ENCODE peak calls at places on chromosome 22, in ten cellular contexts. T is stimulated activated CD8-positive, alpha-beta memory T cell treated with anti-CD3 and anti-CD28 coated beads, Interleukin-4, amount 100 ng/mL, for 24 hours; G is left cardiac atrium; Z is activated effector memory CD4-positive, alpha-beta T cell treated with anti-CD3 and anti-CD28 coated beads, Interleukin-2, amount 50 U/mL, for 16 hours; K is H9; J is AG08395; O is esophagus muscularis mucosa; S is GM03348; Q is GM23248; E is mucosa of descending colon. W is an unnamed sample.

GRCh38 chr22:49638788-49639187 is 188.9 kb downstream of the BRD1 start:
- DNase-seq in T (no peak), G (no peak), Z (no peak), K (no peak), J (no peak), O (no peak), S (no peak), Q (no peak), E (no peak), W (no peak)

GRCh38 chr22:39327995-39328754 is 8.8 kb upstream of the RPL3 start:
- DNase-seq in T (no peak), G (no peak), Z (no peak), K (no peak), J (no peak), O (no peak), S (no peak), Q (no peak), E (no peak), W (no peak)

GRCh38 chr22:24496661-24497060 is 1.5 kb downstream of the UPB1 start:
- DNase-seq in T (no peak), G (no peak), Z (no peak), K (no peak), J (no peak), O (no peak), S (no peak), Q (no peak), E (no peak), W (no peak)

GRCh38 chr22:26170112-26170492 is 840 bp downstream of the SEZ6L start:
- DNase-seq in T (no peak), G (no peak), Z (no peak), K (peak), J (no peak), O (no peak), S (no peak), Q (no peak), E (no peak), W (no peak)

GRCh38 chr22:23913661-23914353 is 19.6 kb downstream of the MIF start:
- DNase-seq in T (peak), G (peak), Z (peak), K (peak), J (peak), O (peak), S (peak), Q (peak), E (peak), W (peak)

GRCh38 chr22:44358723-44359440 is 46.1 kb upstream of the SHISAL1 start:
- DNase-seq in T (no peak), G (peak), Z (peak), K (no peak), J (no peak), O (no peak), S (no peak), Q (no peak), E (peak), W (peak)

GRCh38 chr22:24325105-24325757 is 54.6 kb downstream of the SPECC1L start:
- DNase-seq in T (no peak), G (no peak), Z (no peak), K (no peak), J (peak), O (no peak), S (peak), Q (peak), E (no peak), W (no peak)

GRCh38 chr22:42500164-42500835 is 19.3 kb downstream of the RRP7A start:
- DNase-seq in T (peak), G (peak), Z (peak), K (peak), J (peak), O (peak), S (peak), Q (peak), E (peak), W (peak)

GRCh38 chr22:47012589-47013365 is 250.3 kb downstream of the TBC1D22A start:
- DNase-seq in T (no peak), G (no peak), Z (no peak), K (no peak), J (peak), O (no peak), S (no peak), Q (peak), E (no peak), W (no peak)

GRCh38 chr22:42902875-42903510 is 45.9 kb upstream of the ARFGAP3 start:
- DNase-seq in T (no peak), G (no peak), Z (no peak), K (peak), J (peak), O (no peak), S (no peak), Q (no peak), E (no peak), W (peak)

GRCh38 chr22:19176175-19176630 is 2.3 kb downstream of the SLC25A1 start:
- DNase-seq in T (no peak), G (no peak), Z (no peak), K (no peak), J (no peak), O (no peak), S (no peak), Q (no peak), E (peak), W (peak)

GRCh38 chr22:37077802-37078448 is 26.4 kb downstream of the KCTD17 start:
- DNase-seq in T (peak), G (peak), Z (peak), K (peak), J (peak), O (no peak), S (peak), Q (peak), E (peak), W (peak)

GRCh38 chr22:27419473-27419872 is 382.1 kb downstream of the MN1 start:
- DNase-seq in T (no peak), G (no peak), Z (no peak), K (no peak), J (no peak), O (no peak), S (no peak), Q (no peak), E (no peak), W (no peak)

GRCh38 chr22:41478891-41479521 is 10.1 kb downstream of the ACO2 start:
- DNase-seq in T (no peak), G (no peak), Z (no peak), K (no peak), J (no peak), O (no peak), S (no peak), Q (peak), E (no peak), W (no peak)

GRCh38 chr22:45240810-45241631 is at the start of gene KIAA0930:
- DNase-seq in T (peak), G (peak), Z (peak), K (peak), J (peak), O (peak), S (peak), Q (peak), E (peak), W (peak)

GRCh38 chr22:45210577-45211431 is 29.9 kb downstream of the KIAA0930 start:
- DNase-seq in T (no peak), G (no peak), Z (no peak), K (no peak), J (peak), O (no peak), S (peak), Q (peak), E (no peak), W (no peak)

GRCh38 chr22:17964647-17965046 is 59.7 kb downstream of the MICAL3 start:
- DNase-seq in T (no peak), G (no peak), Z (no peak), K (no peak), J (no peak), O (no peak), S (no peak), Q (no peak), E (no peak), W (no peak)

GRCh38 chr22:23834830-23835772 is 3.7 kb downstream of the DERL3 start:
- DNase-seq in T (no peak), G (peak), Z (peak), K (no peak), J (no peak), O (no peak), S (no peak), Q (no peak), E (peak), W (peak)

GRCh38 chr22:31943206-31943975 is 944 bp upstream of the YWHAH start:
- DNase-seq in T (no peak), G (no peak), Z (no peak), K (no peak), J (no peak), O (no peak), S (no peak), Q (no peak), E (no peak), W (no peak)

W was measured in WTC11.